ENCODE peak calls at places on chromosomes 1 and 21, in nine cellular contexts. T, Q, A, L, R, M, O, W and G are unnamed samples. For H3K27me3, the result is how much of the 10 kb centered on the place peaks cover.

GRCh38 chr1:41981796-41982195 is 63.1 kb upstream of the HIVEP3 start:
- DNase-seq in T (no peak), Q (no peak), A (no peak), L (no peak), R (no peak), M (no peak), O (no peak), W (no peak), G (peak)

GRCh38 chr1:14413809-14414208 is 184.7 kb upstream of the KAZN start:
- DNase-seq in T (peak), Q (no peak), A (peak), L (no peak), R (peak), M (no peak), O (no peak), W (no peak), G (peak)

GRCh38 chr1:229070168-229070567 is 200.7 kb upstream of the RAB4A start:
- DNase-seq in T (peak), Q (peak), A (no peak), L (no peak), R (peak), M (peak), O (peak), W (peak), G (peak)

GRCh38 chr21:34986561-34987533 is 62.3 kb downstream of the RUNX1 start:
- DNase-seq in T (peak), Q (peak), A (no peak), L (peak), R (peak), M (no peak), O (no peak), W (no peak), G (peak)

GRCh38 chr1:40438391-40439015 is 11.8 kb upstream of the ZFP69B start:
- DNase-seq in T (peak), Q (peak), A (no peak), L (no peak), R (no peak), M (no peak), O (no peak), W (no peak), G (peak)

GRCh38 chr1:228415853-228416216 is 826 bp downstream of the TRIM17 start:
- DNase-seq in T (no peak), Q (no peak), A (no peak), L (no peak), R (no peak), M (no peak), O (no peak), W (no peak), G (no peak)

GRCh38 chr1:235417101-235417697 is 50.0 kb downstream of the TBCE start:
- DNase-seq in T (peak), Q (peak), A (peak), L (peak), R (peak), M (peak), O (peak), W (peak), G (peak)

GRCh38 chr21:28761709-28762356 is 230.8 kb downstream of the LTN1 start:
- DNase-seq in T (peak), Q (no peak), A (no peak), L (no peak), R (peak), M (no peak), O (no peak), W (no peak), G (no peak)

GRCh38 chr1:6276765-6277555 is 16.1 kb upstream of the GPR153 start:
- DNase-seq in T (no peak), Q (no peak), A (no peak), L (no peak), R (no peak), M (no peak), O (no peak), W (no peak), G (no peak)

GRCh38 chr1:235867903-235868469 is 1.3 kb upstream of the LYST start:
- DNase-seq in T (no peak), Q (no peak), A (no peak), L (no peak), R (no peak), M (no peak), O (no peak), W (no peak), G (no peak)

GRCh38 chr1:93608188-93609109 is 73.2 kb downstream of the BCAR3 start:
- DNase-seq in T (peak), Q (no peak), A (no peak), L (no peak), R (peak), M (no peak), O (no peak), W (no peak), G (no peak)

GRCh38 chr1:212618466-212619210 is 10.1 kb downstream of the ATF3 start:
- DNase-seq in T (peak), Q (no peak), A (no peak), L (no peak), R (no peak), M (no peak), O (no peak), W (no peak), G (no peak)

GRCh38 chr1:23529146-23530088 is 1.6 kb downstream of the E2F2 start:
- DNase-seq in T (no peak), Q (no peak), A (no peak), L (no peak), R (no peak), M (no peak), O (no peak), W (no peak), G (peak)

GRCh38 chr1:6365047-6365446 is 28.5 kb downstream of the ACOT7 start:
- DNase-seq in T (no peak), Q (no peak), A (no peak), L (no peak), R (no peak), M (no peak), O (no peak), W (no peak), G (peak)

GRCh38 chr1:212328248-212328647 is 43.0 kb downstream of the PPP2R5A start:
- DNase-seq in T (peak), Q (no peak), A (no peak), L (no peak), R (peak), M (no peak), O (no peak), W (no peak), G (no peak)

GRCh38 chr1:228935855-228936727 is 200.8 kb downstream of the RHOU start:
- DNase-seq in T (no peak), Q (no peak), A (no peak), L (no peak), R (no peak), M (no peak), O (no peak), W (no peak), G (no peak)

GRCh38 chr1:8373547-8374270 is 55.8 kb downstream of the SLC45A1 start:
- DNase-seq in T (peak), Q (peak), A (peak), L (no peak), R (peak), M (peak), O (no peak), W (peak), G (peak)

GRCh38 chr1:228360533-228361313 is 45.9 kb downstream of the TRIM11 start:
- DNase-seq in T (no peak), Q (no peak), A (no peak), L (no peak), R (no peak), M (no peak), O (no peak), W (peak), G (no peak)

GRCh38 chr1:53376742-53377437 is 49.0 kb upstream of the LRP8 start:
- DNase-seq in T (no peak), Q (no peak), A (no peak), L (no peak), R (no peak), M (peak), O (no peak), W (no peak), G (no peak)

GRCh38 chr1:170664828-170665617 is 1.1 kb downstream of the PRRX1 start:
- DNase-seq in T (peak), Q (peak), A (no peak), L (no peak), R (peak), M (no peak), O (no peak), W (peak), G (no peak)

GRCh38 chr1:93164816-93165215 is 15.4 kb downstream of the TMED5 start:
- DNase-seq in T (no peak), Q (no peak), A (no peak), L (no peak), R (no peak), M (no peak), O (no peak), W (no peak), G (no peak)

GRCh38 chr1:222777463-222777862 is 37.4 kb upstream of the DISP1 start:
- DNase-seq in T (peak), Q (no peak), A (no peak), L (no peak), R (no peak), M (no peak), O (no peak), W (no peak), G (peak)

GRCh38 chr1:40059292-40059959 is 18.9 kb downstream of the CAP1 start:
- DNase-seq in T (peak), Q (no peak), A (no peak), L (peak), R (peak), M (no peak), O (no peak), W (no peak), G (peak)

GRCh38 chr1:46352363-46352762 is 11.8 kb downstream of the NSUN4 start:
- DNase-seq in T (no peak), Q (no peak), A (no peak), L (no peak), R (no peak), M (no peak), O (no peak), W (no peak), G (no peak)

GRCh38 chr1:203858055-203858454 is 3.3 kb upstream of the SNRPE start:
- DNase-seq in T (peak), Q (peak), A (no peak), L (no peak), R (peak), M (no peak), O (no peak), W (no peak), G (peak)

GRCh38 chr1:206128192-206128591 is 11.0 kb upstream of the AVPR1B start:
- DNase-seq in T (no peak), Q (no peak), A (no peak), L (no peak), R (no peak), M (no peak), O (no peak), W (no peak), G (peak)

GRCh38 chr1:203328714-203329122 is 22.2 kb downstream of the FMOD start:
- DNase-seq in T (peak), Q (peak), A (no peak), L (no peak), R (peak), M (no peak), O (no peak), W (no peak), G (peak)

GRCh38 chr1:17768651-17769241 is 13.6 kb downstream of the ACTL8 start:
- DNase-seq in T (peak), Q (peak), A (no peak), L (no peak), R (peak), M (peak), O (no peak), W (peak), G (peak)

GRCh38 chr1:111515291-111516007 is 12.0 kb upstream of the ADORA3 start:
- DNase-seq in T (peak), Q (peak), A (peak), L (no peak), R (peak), M (peak), O (no peak), W (peak), G (no peak)

GRCh38 chr1:88763649-88764406 is 79.8 kb downstream of the PKN2 start:
- DNase-seq in T (peak), Q (no peak), A (no peak), L (no peak), R (peak), M (no peak), O (no peak), W (no peak), G (peak)

GRCh38 chr1:74686941-74687340 is 13.3 kb upstream of the ERICH3 start:
- DNase-seq in T (no peak), Q (no peak), A (no peak), L (no peak), R (no peak), M (no peak), O (no peak), W (no peak), G (no peak)

GRCh38 chr1:30904191-30904961 is 4.2 kb downstream of the SDC3 start:
- DNase-seq in T (no peak), Q (no peak), A (no peak), L (no peak), R (no peak), M (no peak), O (no peak), W (peak), G (no peak)

GRCh38 chr1:30901798-30902652 is 6.5 kb downstream of the SDC3 start:
- DNase-seq in T (peak), Q (no peak), A (no peak), L (no peak), R (no peak), M (no peak), O (no peak), W (no peak), G (peak)

GRCh38 chr1:30900931-30901560 is 7.5 kb downstream of the SDC3 start:
- DNase-seq in T (no peak), Q (no peak), A (no peak), L (no peak), R (no peak), M (no peak), O (no peak), W (no peak), G (no peak)

GRCh38 chr1:30903343-30904034 is 5.1 kb downstream of the SDC3 start:
- DNase-seq in T (peak), Q (no peak), A (no peak), L (no peak), R (no peak), M (no peak), O (no peak), W (peak), G (no peak)

GRCh38 chr1:30902653-30903290 is 5.8 kb downstream of the SDC3 start:
- DNase-seq in T (no peak), Q (no peak), A (no peak), L (no peak), R (no peak), M (no peak), O (no peak), W (no peak), G (no peak)
- H3K27me3 ChIP-seq in T (under half), Q (under half), A (under half), L (under half), R (under half), M (under half), O (under half), W (under half), G (under half)

GRCh38 chr1:168261390-168261789 is 19.3 kb upstream of the TBX19 start:
- DNase-seq in T (peak), Q (peak), A (no peak), L (no peak), R (peak), M (no peak), O (no peak), W (no peak), G (peak)

GRCh38 chr1:168259567-168259966 is 21.1 kb upstream of the TBX19 start:
- DNase-seq in T (no peak), Q (no peak), A (no peak), L (no peak), R (no peak), M (no peak), O (no peak), W (no peak), G (no peak)

GRCh38 chr1:168260393-168260792 is 20.3 kb upstream of the TBX19 start:
- DNase-seq in T (no peak), Q (no peak), A (no peak), L (no peak), R (no peak), M (no peak), O (no peak), W (no peak), G (no peak)

GRCh38 chr1:168256164-168256563 is 24.5 kb upstream of the TBX19 start:
- DNase-seq in T (no peak), Q (no peak), A (no peak), L (no peak), R (no peak), M (no peak), O (no peak), W (no peak), G (no peak)

GRCh38 chr1:168257397-168257796 is 23.3 kb upstream of the TBX19 start:
- DNase-seq in T (no peak), Q (no peak), A (no peak), L (no peak), R (no peak), M (no peak), O (no peak), W (no peak), G (no peak)
- H3K27ac ChIP-seq in T (no peak), Q (no peak), A (no peak), L (no peak), R (no peak), M (no peak), O (no peak), W (no peak), G (no peak)

GRCh38 chr1:183484254-183484653 is 12.0 kb downstream of the SMG7 start:
- DNase-seq in T (no peak), Q (no peak), A (no peak), L (no peak), R (no peak), M (no peak), O (no peak), W (no peak), G (no peak)
- TF ChIP-seq CTCF in T (peak), Q (no peak), A (no peak), L (no peak), R (no peak), M (no peak), O (no peak), W (no peak), G (no peak)

GRCh38 chr1:21647431-21648373 is 21.5 kb downstream of the RAP1GAP start:
- DNase-seq in T (peak), Q (peak), A (no peak), L (peak), R (peak), M (no peak), O (no peak), W (peak), G (peak)

GRCh38 chr1:21644348-21644747 is 24.8 kb downstream of the RAP1GAP start:
- DNase-seq in T (no peak), Q (no peak), A (no peak), L (no peak), R (no peak), M (no peak), O (no peak), W (no peak), G (no peak)

GRCh38 chr1:21643624-21644023 is 25.5 kb downstream of the RAP1GAP start:
- DNase-seq in T (no peak), Q (no peak), A (no peak), L (no peak), R (no peak), M (no peak), O (no peak), W (no peak), G (no peak)

GRCh38 chr1:21645550-21645949 is 23.6 kb downstream of the RAP1GAP start:
- DNase-seq in T (no peak), Q (no peak), A (no peak), L (no peak), R (no peak), M (no peak), O (no peak), W (no peak), G (no peak)

GRCh38 chr1:21644906-21645305 is 24.3 kb downstream of the RAP1GAP start:
- DNase-seq in T (no peak), Q (no peak), A (no peak), L (no peak), R (no peak), M (no peak), O (no peak), W (no peak), G (no peak)
- H3K27me3 ChIP-seq in T (under half), Q (under half), A (under half), L (under half), R (under half), M (under half), O (under half), W (under half), G (under half)

DNA sequence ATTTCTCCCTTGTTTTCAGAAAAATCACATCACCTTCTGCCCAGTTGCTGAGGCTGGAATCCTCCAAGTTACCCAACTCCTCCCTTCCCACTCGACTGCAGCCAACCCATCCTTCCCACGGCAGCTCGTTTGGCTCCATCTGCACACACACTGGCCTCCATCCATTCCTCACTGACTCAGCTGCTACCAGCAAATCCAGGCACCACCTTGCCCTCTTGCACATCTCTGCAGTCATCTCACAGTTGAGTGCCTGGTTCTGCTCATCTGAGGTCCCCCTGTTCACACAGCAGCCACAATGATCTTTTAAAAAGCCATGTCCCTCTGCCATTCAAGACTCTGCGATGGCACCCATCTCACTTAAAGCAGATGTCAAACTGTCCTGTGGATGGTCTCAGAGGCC is 5.9 kb downstream of the ZNF692 start:
- DNase-seq in T (peak), Q (no peak), A (no peak), L (no peak), R (peak), M (no peak), O (no peak), W (no peak), G (no peak)
- H3K27ac ChIP-seq in T (no peak), Q (no peak), A (peak), L (no peak), R (no peak), M (no peak), O (no peak), W (no peak), G (no peak)

DNA sequence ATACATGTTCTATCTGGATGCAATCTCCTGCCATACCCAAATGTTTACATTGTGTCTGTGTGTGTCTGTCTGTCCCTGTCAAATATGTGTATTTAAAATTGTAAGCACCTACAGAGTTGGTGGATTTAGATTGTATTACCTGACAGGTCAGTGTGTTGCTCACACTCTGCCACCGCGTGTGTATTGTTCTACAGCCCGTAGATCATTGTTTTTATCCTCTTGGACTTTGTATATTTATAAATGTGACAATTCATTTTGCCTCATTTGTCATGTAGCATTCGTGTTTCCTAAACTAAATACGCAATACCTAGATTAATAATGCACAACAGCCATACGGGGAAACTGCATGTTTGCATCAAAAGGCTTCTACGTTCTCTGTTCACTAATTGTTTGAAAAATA is 634 bp downstream of the ALG14 start:
- DNase-seq in T (no peak), Q (no peak), A (no peak), L (no peak), R (no peak), M (no peak), O (no peak), W (no peak), G (no peak)
- TF ChIP-seq CTCF in T (no peak), Q (no peak), A (no peak), L (no peak), R (no peak), M (no peak), O (no peak), W (no peak), G (no peak)

GRCh38 chr1:12756756-12757433 is 10.9 kb downstream of the CFAP107 start:
- DNase-seq in T (no peak), Q (no peak), A (no peak), L (no peak), R (no peak), M (no peak), O (no peak), W (no peak), G (no peak)
- H3K27me3 ChIP-seq in T (under half), Q (under half), A (under half), L (under half), R (under half), M (under half), O (under half), W (under half), G (half or more)

GRCh38 chr1:241870290-241870689 is 22.3 kb downstream of the EXO1 start:
- DNase-seq in T (peak), Q (no peak), A (no peak), L (no peak), R (no peak), M (no peak), O (no peak), W (no peak), G (no peak)
- H3K27ac ChIP-seq in T (no peak), Q (no peak), A (no peak), L (no peak), R (no peak), M (no peak), O (no peak), W (no peak), G (no peak)